ENCODE peak calls at places on chromosomes 1 and 21, in five cellular contexts. I, G, O, Z and B are unnamed samples.

GRCh38 chr1:8133190-8133589 is 107.1 kb upstream of the ERRFI1 start:
- DNase-seq in I (no peak), G (peak; percentile 59), O (no peak), Z (no peak), B (peak; percentile 10)

GRCh38 chr1:118918230-118918939 is 69.8 kb downstream of the TBX15 start:
- DNase-seq in I (no peak), G (no peak), O (peak; percentile 11), Z (no peak), B (no peak)

GRCh38 chr1:163275222-163275621 is 46.5 kb upstream of the NUF2 start:
- DNase-seq in I (no peak), G (no peak), O (no peak), Z (no peak), B (no peak)

GRCh38 chr1:66676616-66677298 is 75.5 kb upstream of the DYNLT5 start:
- DNase-seq in I (no peak), G (no peak), O (no peak), Z (peak; percentile 19), B (no peak)

GRCh38 chr1:207890136-207890738 is 20.7 kb downstream of the CD34 start:
- DNase-seq in I (no peak), G (peak; percentile 85), O (no peak), Z (peak; percentile 75), B (peak; percentile 68)

GRCh38 chr1:98781906-98782305 is 120.4 kb downstream of the SNX7 start:
- DNase-seq in I (no peak), G (no peak), O (no peak), Z (no peak), B (no peak)

GRCh38 chr1:186620951-186621350 is 59.3 kb downstream of the PTGS2 start:
- DNase-seq in I (no peak), G (no peak), O (no peak), Z (peak; percentile 80), B (peak; percentile 53)

GRCh38 chr1:62286778-62287224 is 32.4 kb downstream of the KANK4 start:
- DNase-seq in I (no peak), G (no peak), O (no peak), Z (no peak), B (no peak)

GRCh38 chr1:186033744-186034345 is 299.7 kb downstream of the HMCN1 start:
- DNase-seq in I (no peak), G (no peak), O (no peak), Z (no peak), B (peak; percentile 14)

GRCh38 chr1:6495041-6495441 is 3.6 kb upstream of the PLEKHG5 start:
- DNase-seq in I (no peak), G (no peak), O (no peak), Z (no peak), B (no peak)

GRCh38 chr1:33637846-33638440 is 165.5 kb downstream of the ZSCAN20 start:
- DNase-seq in I (no peak), G (no peak), O (no peak), Z (no peak), B (no peak)

GRCh38 chr1:64469614-64469976 is 334 bp upstream of the CACHD1 start:
- DNase-seq in I (no peak), G (no peak), O (no peak), Z (no peak), B (no peak)

GRCh38 chr1:205346956-205347574 is 9.7 kb downstream of the KLHDC8A start:
- DNase-seq in I (no peak), G (no peak), O (no peak), Z (no peak), B (no peak)

GRCh38 chr1:29549001-29549400 is 312.7 kb downstream of the PTPRU start:
- DNase-seq in I (no peak), G (peak; percentile 62), O (no peak), Z (no peak), B (no peak)

GRCh38 chr21:42107177-42107880 is 36.2 kb downstream of the UMODL1 start:
- DNase-seq in I (no peak), G (no peak), O (no peak), Z (no peak), B (no peak)

GRCh38 chr1:220121791-220122530 is 28.0 kb downstream of the IARS2 start:
- DNase-seq in I (no peak), G (no peak), O (no peak), Z (no peak), B (no peak)

GRCh38 chr21:29056005-29056404 is 17.4 kb downstream of the CCT8 start:
- DNase-seq in I (no peak), G (no peak), O (no peak), Z (no peak), B (no peak)

GRCh38 chr1:55803429-55803828 is 588.3 kb upstream of the USP24 start:
- DNase-seq in I (no peak), G (no peak), O (no peak), Z (no peak), B (no peak)

GRCh38 chr1:115224636-115225035 is 113.4 kb downstream of the NGF start:
- DNase-seq in I (no peak), G (no peak), O (no peak), Z (no peak), B (no peak)

GRCh38 chr1:114286179-114286578 is 132.5 kb upstream of the SYT6 start:
- DNase-seq in I (no peak), G (no peak), O (no peak), Z (no peak), B (no peak)

GRCh38 chr1:158422215-158422614 is 3.8 kb downstream of the OR10K2 start:
- DNase-seq in I (no peak), G (no peak), O (no peak), Z (no peak), B (no peak)

GRCh38 chr1:186974774-186975181 is 146.0 kb downstream of the PLA2G4A start:
- DNase-seq in I (no peak), G (no peak), O (no peak), Z (peak; percentile 94), B (peak; percentile 91)

GRCh38 chr21:22900511-22900910 is 1902.3 kb downstream of the NCAM2 start:
- DNase-seq in I (no peak), G (no peak), O (no peak), Z (no peak), B (peak; percentile 38)

GRCh38 chr1:21831454-21831970 is 19.4 kb downstream of the LDLRAD2 start:
- DNase-seq in I (no peak), G (peak; percentile 80), O (no peak), Z (no peak), B (no peak)

GRCh38 chr1:242011879-242012674 is 13.2 kb upstream of the MAP1LC3C start:
- DNase-seq in I (no peak), G (peak; percentile 46), O (no peak), Z (no peak), B (no peak)